ENCODE peak calls at places on chromosome 5, in seven cellular contexts. K is iPS-NIHi11, T is A549, U is OCI-LY7, N is AG04449, J is neural progenitor cell, S is RWPE2. A is an unnamed sample.

GRCh38 chr5:27494845-27495244 is 456.5 kb upstream of the CDH9 start:
- DNase-seq in K (no peak), T (peak), U (no peak), N (no peak), J (no peak), S (no peak), A (no peak)

GRCh38 chr5:172952034-172952511 is 7.2 kb upstream of the RPL26L1 start:
- DNase-seq in K (no peak), T (peak), U (no peak), N (no peak), J (no peak), S (no peak), A (no peak)

GRCh38 chr5:106292654-106293053 is 1378.1 kb downstream of the EFNA5 start:
- DNase-seq in K (no peak), T (no peak), U (no peak), N (no peak), J (no peak), S (no peak), A (no peak)

GRCh38 chr5:6525910-6526309 is 77.3 kb downstream of the UBE2QL1 start:
- DNase-seq in K (peak), T (peak), U (peak), N (no peak), J (peak), S (no peak), A (peak)

GRCh38 chr5:1291611-1292080 is 3.2 kb downstream of the TERT start:
- DNase-seq in K (no peak), T (no peak), U (peak), N (no peak), J (no peak), S (no peak), A (no peak)

GRCh38 chr5:69492391-69493234 is at the start of gene OCLN:
- DNase-seq in K (peak), T (peak), U (no peak), N (no peak), J (peak), S (peak), A (peak)

GRCh38 chr5:137822158-137822764 is 45.4 kb upstream of the MYOT start:
- DNase-seq in K (peak), T (peak), U (peak), N (no peak), J (peak), S (no peak), A (peak)

GRCh38 chr5:126016256-126016655 is 407.0 kb upstream of the GRAMD2B start:
- DNase-seq in K (no peak), T (no peak), U (no peak), N (no peak), J (no peak), S (no peak), A (no peak)

GRCh38 chr5:100423330-100423729 is 111.8 kb upstream of the FAM174A start:
- DNase-seq in K (no peak), T (peak), U (no peak), N (no peak), J (no peak), S (no peak), A (no peak)

GRCh38 chr5:142356318-142356715 is 31.5 kb upstream of the SPRY4 start:
- DNase-seq in K (no peak), T (no peak), U (no peak), N (no peak), J (no peak), S (no peak), A (no peak)

GRCh38 chr5:40084614-40085013 is 595.1 kb upstream of the PTGER4 start:
- DNase-seq in K (no peak), T (no peak), U (no peak), N (no peak), J (no peak), S (no peak), A (no peak)

GRCh38 chr5:79186455-79186854 is 49.5 kb upstream of the JMY start:
- DNase-seq in K (no peak), T (no peak), U (no peak), N (no peak), J (no peak), S (no peak), A (no peak)

GRCh38 chr5:72465601-72466563 is 41.3 kb downstream of the ZNF366 start:
- DNase-seq in K (no peak), T (no peak), U (no peak), N (no peak), J (no peak), S (no peak), A (no peak)

GRCh38 chr5:110590187-110590586 is 136.3 kb downstream of the TMEM232 start:
- DNase-seq in K (peak), T (peak), U (peak), N (no peak), J (peak), S (no peak), A (no peak)

GRCh38 chr5:95261369-95262175 is 23.3 kb downstream of the MCTP1 start:
- DNase-seq in K (no peak), T (peak), U (no peak), N (no peak), J (no peak), S (no peak), A (no peak)

GRCh38 chr5:36242534-36243144 is 914 bp upstream of the NADK2 start:
- DNase-seq in K (peak), T (peak), U (no peak), N (no peak), J (no peak), S (no peak), A (no peak)

GRCh38 chr5:59832577-59833301 is 60.8 kb downstream of the PDE4D start:
- DNase-seq in K (no peak), T (no peak), U (no peak), N (no peak), J (no peak), S (no peak), A (no peak)

GRCh38 chr5:148474025-148474511 is 90.3 kb downstream of the FBXO38 start:
- DNase-seq in K (no peak), T (no peak), U (no peak), N (no peak), J (no peak), S (no peak), A (no peak)

GRCh38 chr5:173573126-173573960 is 43.1 kb downstream of the BOD1 start:
- DNase-seq in K (peak), T (peak), U (peak), N (no peak), J (peak), S (no peak), A (peak)

GRCh38 chr5:81326554-81326953 is 25.2 kb downstream of the ZCCHC9 start:
- DNase-seq in K (no peak), T (no peak), U (no peak), N (no peak), J (no peak), S (no peak), A (no peak)

GRCh38 chr5:132263548-132264261 is 6.2 kb downstream of the PDLIM4 start:
- DNase-seq in K (no peak), T (peak), U (no peak), N (no peak), J (no peak), S (peak), A (no peak)

GRCh38 chr5:68086857-68087256 is 128.7 kb upstream of the PIK3R1 start:
- DNase-seq in K (no peak), T (no peak), U (no peak), N (peak), J (no peak), S (no peak), A (no peak)

GRCh38 chr5:161421067-161421466 is 125.5 kb downstream of the GABRB2 start:
- DNase-seq in K (no peak), T (no peak), U (no peak), N (no peak), J (peak), S (no peak), A (no peak)

GRCh38 chr5:74285876-74286275 is 354.7 kb downstream of the ENC1 start:
- DNase-seq in K (no peak), T (no peak), U (no peak), N (no peak), J (no peak), S (no peak), A (no peak)

GRCh38 chr5:151082976-151083651 is 2.3 kb upstream of the TNIP1 start:
- DNase-seq in K (no peak), T (peak), U (peak), N (no peak), J (no peak), S (peak), A (no peak)

GRCh38 chr5:53994148-53994547 is 316.2 kb downstream of the ARL15 start:
- DNase-seq in K (no peak), T (no peak), U (no peak), N (no peak), J (no peak), S (no peak), A (no peak)

GRCh38 chr5:173293817-173294672 is 34.2 kb downstream of the STC2 start:
- DNase-seq in K (peak), T (peak), U (peak), N (peak), J (peak), S (no peak), A (peak)

GRCh38 chr5:103364074-103364473 is 105.5 kb downstream of the MACIR start:
- DNase-seq in K (no peak), T (no peak), U (no peak), N (no peak), J (no peak), S (no peak), A (no peak)

GRCh38 chr5:166014256-166014655 is 2277.2 kb upstream of the WWC1 start:
- DNase-seq in K (no peak), T (no peak), U (no peak), N (no peak), J (no peak), S (no peak), A (no peak)

GRCh38 chr5:62317810-62318209 is 11.8 kb downstream of the KIF2A start:
- DNase-seq in K (no peak), T (no peak), U (no peak), N (no peak), J (no peak), S (no peak), A (no peak)

GRCh38 chr5:173922527-173922926 is 34.4 kb downstream of the CPEB4 start:
- DNase-seq in K (no peak), T (no peak), U (no peak), N (no peak), J (no peak), S (no peak), A (no peak)

GRCh38 chr5:20619606-20620005 is 631.6 kb upstream of the CDH18 start:
- DNase-seq in K (no peak), T (no peak), U (no peak), N (no peak), J (no peak), S (no peak), A (no peak)